ENCODE peak calls at places on chromosomes 16 and 17, in five cellular contexts. B is RWPE1, V is cardiac muscle cell, U is esophagus muscularis mucosa, M is body of pancreas. T is an unnamed sample.

GRCh38 chr16:29816694-29817441 is 916 bp downstream of the PAGR1 start:
- DNase-seq in B (peak), V (peak), U (no peak), M (peak), T (peak)

GRCh38 chr16:49701867-49702494 is 153.9 kb downstream of the ZNF423 start:
- DNase-seq in B (no peak), V (peak), U (no peak), M (peak), T (no peak)

GRCh38 chr16:2742323-2743006 is 10.0 kb upstream of the SRRM2 start:
- DNase-seq in B (no peak), V (no peak), U (no peak), M (no peak), T (no peak)

GRCh38 chr16:81688182-81688581 is 90.9 kb upstream of the PLCG2 start:
- DNase-seq in B (no peak), V (no peak), U (no peak), M (no peak), T (no peak)

GRCh38 chr17:607341-608060 is 107.1 kb downstream of the VPS53 start:
- DNase-seq in B (no peak), V (no peak), U (no peak), M (no peak), T (no peak)

GRCh38 chr16:26214694-26215093 is 522.9 kb downstream of the HS3ST4 start:
- DNase-seq in B (no peak), V (no peak), U (no peak), M (no peak), T (no peak)

GRCh38 chr17:81039854-81040758 is 5.2 kb downstream of the BAIAP2 start:
- DNase-seq in B (peak), V (no peak), U (no peak), M (no peak), T (peak)

GRCh38 chr17:58531122-58531521 is 16.7 kb upstream of the MTMR4 start:
- DNase-seq in B (no peak), V (no peak), U (no peak), M (no peak), T (no peak)

DNA sequence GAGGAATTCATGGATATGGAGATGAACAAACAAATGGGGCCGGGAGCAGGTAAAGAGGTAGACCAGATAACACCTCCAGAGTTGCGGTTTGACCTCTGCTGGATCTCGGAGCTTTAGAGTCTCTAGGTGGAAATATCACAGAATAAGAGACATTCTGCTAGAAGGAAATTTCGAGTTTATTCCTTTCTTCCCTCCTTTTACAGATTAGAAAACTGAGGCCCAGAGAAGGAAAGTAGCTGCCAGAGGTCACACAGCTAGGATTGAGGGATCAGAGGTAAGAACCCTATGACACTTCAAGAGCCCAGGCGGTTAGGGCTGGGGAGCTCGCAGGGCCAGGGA is 7.7 kb upstream of the COL1A1 start:
- DNase-seq in B (no peak), V (no peak), U (no peak), M (peak), T (no peak)
- H3K27ac ChIP-seq in B (peak), V (peak), U (peak), M (no peak), T (no peak)

DNA sequence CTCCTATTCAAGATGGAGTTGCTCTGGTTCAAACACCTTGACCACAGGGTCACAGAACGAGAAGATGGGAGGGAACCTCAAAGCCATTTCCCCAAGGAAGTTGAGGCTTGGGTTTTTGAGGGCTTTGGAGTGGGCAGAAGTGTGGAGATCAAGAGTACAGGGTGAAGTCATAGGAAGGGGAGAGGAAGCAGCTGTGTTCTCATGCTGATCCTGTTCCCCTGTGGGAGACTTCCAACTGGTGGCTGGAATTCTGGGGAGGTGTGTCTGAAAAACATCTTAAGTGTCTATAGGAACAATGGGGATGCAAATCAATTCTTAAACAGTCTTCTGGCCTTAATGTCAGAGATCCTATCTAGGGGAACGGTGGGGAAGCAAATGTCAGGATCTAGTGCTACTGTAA is 38.8 kb upstream of the HSBP1 start:
- DNase-seq in B (no peak), V (no peak), U (no peak), M (no peak), T (no peak)
- H3K27ac ChIP-seq in B (no peak), V (no peak), U (peak), M (no peak), T (no peak)

GRCh38 chr16:11359370-11359769 is 14.1 kb downstream of the RMI2 start:
- DNase-seq in B (peak), V (no peak), U (no peak), M (peak), T (peak)
- H3K27ac ChIP-seq in B (no peak), V (no peak), U (no peak), M (peak), T (peak)

DNA sequence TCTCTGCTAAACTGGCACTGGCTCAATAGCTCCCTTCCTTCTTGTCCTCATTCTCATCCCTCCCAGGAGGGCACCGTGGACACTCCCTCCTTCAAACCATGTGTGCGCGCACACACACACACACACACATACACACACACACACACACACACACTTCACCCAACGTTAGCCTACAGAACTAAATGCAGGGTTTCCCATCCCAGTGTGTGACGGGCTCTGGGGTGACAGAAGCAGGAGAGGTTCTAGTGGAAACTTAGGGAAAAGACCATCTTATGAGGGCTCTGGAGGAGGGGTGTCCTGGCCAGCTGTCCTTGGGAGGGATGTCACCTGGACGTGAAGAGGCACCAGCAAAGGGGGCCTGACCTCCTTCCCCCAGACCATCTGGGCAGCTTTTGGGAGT is 19.7 kb downstream of the OSBPL7 start:
- DNase-seq in B (no peak), V (no peak), U (no peak), M (no peak), T (no peak)
- H3K27ac ChIP-seq in B (no peak), V (no peak), U (no peak), M (no peak), T (no peak)

GRCh38 chr16:69917311-69917710 is 33.8 kb upstream of the CLEC18A start:
- DNase-seq in B (no peak), V (no peak), U (no peak), M (no peak), T (no peak)
- H3K27ac ChIP-seq in B (peak), V (peak), U (peak), M (peak), T (peak)

GRCh38 chr17:75827291-75828050 is 16.7 kb downstream of the UNC13D start:
- DNase-seq in B (peak), V (peak), U (no peak), M (peak), T (no peak)
- H3K27ac ChIP-seq in B (peak), V (peak), U (peak), M (no peak), T (peak)

GRCh38 chr17:19305761-19306159 is 56.8 kb downstream of the B9D1 start:
- DNase-seq in B (no peak), V (no peak), U (no peak), M (no peak), T (no peak)
- H3K27ac ChIP-seq in B (peak), V (no peak), U (no peak), M (no peak), T (no peak)

DNA sequence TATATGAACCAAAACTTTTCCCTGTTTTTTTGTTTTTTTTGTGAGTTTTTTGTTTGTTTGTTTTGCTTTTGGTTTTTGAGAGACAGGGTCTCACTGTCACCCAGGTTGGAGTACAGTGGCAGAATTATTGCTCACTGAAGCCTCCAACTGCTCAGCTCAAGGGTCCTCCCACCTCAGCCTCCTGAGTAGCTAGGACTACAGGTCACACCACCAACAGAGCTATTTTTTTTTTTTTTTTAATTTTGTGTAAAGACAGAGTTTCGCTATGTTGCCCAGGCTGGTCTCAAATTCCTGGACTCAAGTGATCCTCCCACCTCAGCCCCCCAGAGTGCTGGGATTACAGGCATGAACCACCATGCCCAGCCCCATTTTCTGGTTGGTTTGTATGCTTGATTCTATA is 28.6 kb downstream of the CMTM4 start:
- DNase-seq in B (no peak), V (no peak), U (no peak), M (no peak), T (no peak)
- H3K27ac ChIP-seq in B (no peak), V (no peak), U (no peak), M (no peak), T (no peak)